ENCODE peak calls at places on chromosomes 6 and 20, in seven cellular contexts. A, M, V, Z, L, D and F are unnamed samples.

GRCh38 chr20:53829706-53830521 is 236.3 kb upstream of the ZNF217 start:
- DNase-seq in D (no peak), V (no peak), L (peak), M (no peak), Z (no peak), A (no peak), F (peak)

GRCh38 chr6:139982652-139983051 is 608.2 kb upstream of the CITED2 start:
- DNase-seq in Z (peak), V (no peak), M (no peak), A (peak), L (peak), D (no peak), F (peak)

GRCh38 chr6:169810066-169810989 is 58.9 kb downstream of the ERMARD start:
- DNase-seq in L (no peak), V (no peak), Z (no peak), D (peak), M (no peak), A (no peak), F (no peak)

GRCh38 chr6:87054143-87054833 is 40.6 kb downstream of the CGA start:
- DNase-seq in D (no peak), Z (no peak), M (no peak), V (no peak), L (no peak), A (no peak), F (no peak)

GRCh38 chr6:125821825-125822281 is 31.1 kb downstream of the NCOA7 start:
- DNase-seq in A (no peak), L (peak), Z (no peak), M (peak), D (no peak), V (no peak), F (no peak)

GRCh38 chr6:102407886-102408741 is 1014.6 kb downstream of the GRIK2 start:
- DNase-seq in Z (no peak), M (no peak), D (no peak), L (no peak), V (no peak), A (no peak), F (no peak)

GRCh38 chr6:143940011-143940597 is 68.0 kb downstream of the PLAGL1 start:
- DNase-seq in D (no peak), V (no peak), A (peak), L (peak), Z (peak), M (peak), F (no peak)

GRCh38 chr6:39137235-39137634 is 22.2 kb upstream of the SAYSD1 start:
- DNase-seq in D (peak), Z (no peak), V (no peak), L (peak), A (peak), M (peak), F (no peak)

GRCh38 chr6:163329991-163330390 is 84.5 kb upstream of the QKI start:
- DNase-seq in Z (no peak), D (no peak), L (no peak), V (no peak), A (no peak), M (no peak), F (no peak)

GRCh38 chr20:17666491-17666890 is 15.6 kb downstream of the RRBP1 start:
- DNase-seq in M (no peak), D (no peak), V (no peak), A (no peak), L (no peak), Z (peak), F (no peak)